ENCODE peak calls at places on chromosome 11, in seven cellular contexts. J, L, S, O, D, Z and I are unnamed samples.

GRCh38 chr11:102757823-102758549 is 22.4 kb downstream of the MMP10 start:
- DNase-seq in D (no peak), O (no peak), S (no peak), J (no peak), Z (no peak), L (no peak), I (no peak)

GRCh38 chr11:62649486-62649885 is 3.1 kb upstream of the GANAB start:
- DNase-seq in Z (no peak), O (no peak), L (no peak), D (no peak), J (no peak), S (no peak), I (no peak)

GRCh38 chr11:113278925-113279324 is 35.5 kb upstream of the TTC12 start:
- DNase-seq in O (no peak), L (no peak), S (no peak), J (no peak), Z (no peak), D (no peak), I (no peak)

GRCh38 chr11:80315263-80315662 is 874.4 kb upstream of the TENM4 start:
- DNase-seq in J (no peak), Z (no peak), L (no peak), S (no peak), O (no peak), D (no peak), I (no peak)

GRCh38 chr11:134120143-134120850 is 51.4 kb downstream of the JAM3 start:
- DNase-seq in L (peak), J (no peak), Z (peak), S (no peak), O (no peak), D (no peak), I (no peak)

GRCh38 chr11:8998017-8998416 is 5.8 kb downstream of the NRIP3 start:
- DNase-seq in O (no peak), S (no peak), Z (no peak), J (no peak), L (no peak), D (no peak), I (no peak)

GRCh38 chr11:69153661-69154060 is 2.1 kb upstream of the SMIM38 start:
- DNase-seq in J (no peak), O (no peak), L (no peak), Z (no peak), S (no peak), D (no peak), I (no peak)

GRCh38 chr11:65576232-65576866 is 496 bp downstream of the EHBP1L1 start:
- DNase-seq in O (peak), L (no peak), J (no peak), Z (peak), S (no peak), D (no peak), I (no peak)

GRCh38 chr11:20609727-20610707 is 10.6 kb downstream of the SLC6A5 start:
- DNase-seq in L (peak), Z (peak), O (peak), D (no peak), J (peak), S (peak), I (peak)

GRCh38 chr11:61996933-61997332 is 29.5 kb upstream of the FTH1 start:
- DNase-seq in Z (no peak), D (no peak), J (no peak), O (no peak), L (no peak), S (no peak), I (no peak)

GRCh38 chr11:331332-332060 is 10.8 kb upstream of the IFITM3 start:
- DNase-seq in Z (no peak), J (no peak), O (no peak), D (no peak), S (no peak), L (no peak), I (no peak)

GRCh38 chr11:65898656-65899355 is 1.4 kb downstream of the FOSL1 start:
- DNase-seq in J (no peak), L (no peak), Z (no peak), D (no peak), S (no peak), O (no peak), I (no peak)

GRCh38 chr11:60859616-60860250 is 4.0 kb upstream of the PTGDR2 start:
- DNase-seq in Z (peak), O (no peak), L (no peak), D (no peak), S (no peak), J (no peak), I (no peak)

GRCh38 chr11:3802016-3802790 is 4.8 kb upstream of the NUP98 start:
- DNase-seq in L (no peak), Z (no peak), J (no peak), D (no peak), O (no peak), S (no peak), I (no peak)

GRCh38 chr11:134541951-134542350 is 129.9 kb upstream of the B3GAT1 start:
- DNase-seq in Z (peak), D (no peak), O (no peak), S (no peak), L (no peak), J (no peak), I (no peak)

GRCh38 chr11:57555393-57555792 is 12.1 kb downstream of the UBE2L6 start:
- DNase-seq in L (no peak), J (no peak), D (no peak), O (no peak), Z (no peak), S (no peak), I (no peak)